ENCODE peak calls at places on chromosomes 11 and 22, in five cellular contexts. I is brain microvascular endothelial cell, Z is Peyer's patch, Y is adrenal gland, Q is colonic mucosa. K is an unnamed sample. For H3K36me3 and H3K27me3, the result is how much of the 10 kb centered on the place peaks cover.

GRCh38 chr11:86459682-86460460 is 85.2 kb downstream of the CCDC81 start:
- DNase-seq in I (peak), Z (no peak), Y (peak), Q (no peak), K (no peak)

GRCh38 chr11:94678236-94678635 is 89.9 kb upstream of the AMOTL1 start:
- DNase-seq in I (no peak), Z (no peak), Y (no peak), Q (no peak), K (no peak)

GRCh38 chr11:110973401-110973980 is 261.3 kb upstream of the ARHGAP20 start:
- DNase-seq in I (no peak), Z (no peak), Y (no peak), Q (no peak), K (no peak)

GRCh38 chr22:42770941-42771647 is 50.4 kb upstream of the A4GALT start:
- DNase-seq in I (no peak), Z (no peak), Y (no peak), Q (no peak), K (peak)

GRCh38 chr11:67542971-67543370 is 19.7 kb upstream of the CABP2 start:
- DNase-seq in I (no peak), Z (no peak), Y (no peak), Q (peak), K (peak)

GRCh38 chr22:22919041-22919440 is 31.4 kb downstream of the IGLL5 start:
- DNase-seq in I (no peak), Z (no peak), Y (no peak), Q (no peak), K (no peak)

GRCh38 chr11:94897330-94897768 is 76.0 kb downstream of the CWC15 start:
- DNase-seq in I (peak), Z (no peak), Y (peak), Q (peak), K (peak)

GRCh38 chr11:93570759-93571413 is 27.7 kb upstream of the SMCO4 start:
- DNase-seq in I (peak), Z (no peak), Y (peak), Q (peak), K (no peak)

GRCh38 chr11:80462211-80462610 is 1021.4 kb upstream of the TENM4 start:
- DNase-seq in I (peak), Z (no peak), Y (no peak), Q (no peak), K (no peak)

DNA sequence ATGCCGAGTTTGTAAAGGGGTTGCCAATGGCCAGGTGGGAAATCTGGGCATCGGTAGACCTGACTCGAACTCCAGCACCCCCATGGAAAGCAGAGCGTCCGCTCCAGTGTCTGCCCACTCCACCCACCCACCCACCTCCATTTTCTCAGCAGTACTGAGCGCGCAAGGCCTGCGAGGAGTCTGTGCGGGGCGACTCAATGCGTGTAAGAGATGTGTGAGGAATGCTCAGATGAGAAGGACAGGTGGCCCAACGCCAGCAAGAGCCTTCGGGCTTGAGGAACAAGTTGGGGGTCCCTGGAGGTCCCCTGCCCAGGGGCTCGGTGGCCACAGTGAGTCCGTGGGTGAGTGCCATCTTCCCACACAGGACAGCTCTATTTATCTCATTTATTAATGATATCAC is 50.6 kb downstream of the CERK start:
- DNase-seq in I (no peak), Z (no peak), Y (no peak), Q (no peak), K (no peak)
- H3K36me3 ChIP-seq in I (under half), Z (under half), Y (half or more), Q (under half), K (under half)

GRCh38 chr11:16926868-16927267 is 87.3 kb downstream of the PLEKHA7 start:
- DNase-seq in I (no peak), Z (no peak), Y (no peak), Q (no peak), K (no peak)

GRCh38 chr11:16924462-16924825 is 89.8 kb downstream of the PLEKHA7 start:
- DNase-seq in I (no peak), Z (no peak), Y (no peak), Q (peak), K (peak)

GRCh38 chr11:16924826-16925494 is 89.3 kb downstream of the PLEKHA7 start:
- DNase-seq in I (peak), Z (no peak), Y (peak), Q (peak), K (peak)

GRCh38 chr11:16925495-16926065 is 88.6 kb downstream of the PLEKHA7 start:
- DNase-seq in I (peak), Z (no peak), Y (peak), Q (peak), K (peak)

GRCh38 chr11:16923987-16924386 is 90.2 kb downstream of the PLEKHA7 start:
- DNase-seq in I (no peak), Z (no peak), Y (no peak), Q (peak), K (no peak)
- H3K27me3 ChIP-seq in I (half or more), Z (under half), Y (under half), Q (under half), K (under half)

DNA sequence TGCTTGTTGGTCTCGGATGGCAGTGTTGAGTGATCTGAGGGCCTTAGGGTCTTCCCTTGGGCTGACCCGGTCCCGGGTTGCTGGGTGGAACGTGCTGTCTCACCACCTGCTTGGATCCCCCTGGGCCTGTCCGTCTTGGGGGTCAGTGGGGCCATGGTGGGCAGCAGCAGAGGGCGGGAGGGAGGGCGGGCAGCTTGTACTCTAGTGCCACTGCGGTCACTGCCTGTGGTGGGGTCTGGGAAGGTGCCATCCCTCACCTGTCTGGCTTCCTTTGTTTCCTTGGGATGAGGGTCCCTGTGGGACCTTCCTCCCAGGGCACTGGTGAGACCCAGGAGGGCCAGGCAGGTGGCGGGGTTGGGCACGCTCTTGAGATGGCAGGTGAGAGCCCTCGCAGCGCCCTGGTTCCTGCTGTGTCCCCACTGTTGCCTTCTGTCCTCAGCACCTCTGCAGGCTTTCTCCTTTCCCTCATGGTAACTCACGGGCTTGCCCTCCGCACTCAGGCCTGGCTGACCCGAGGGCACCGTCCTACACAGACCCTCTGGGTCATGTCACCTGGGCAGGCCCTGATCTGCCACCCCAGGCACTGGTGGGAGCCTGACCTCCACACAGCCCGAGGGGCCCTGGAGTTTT is 34.2 kb downstream of the TBC1D22A start:
- DNase-seq in I (no peak), Z (peak), Y (peak), Q (no peak), K (no peak)
- H3K36me3 ChIP-seq in I (under half), Z (under half), Y (half or more), Q (under half), K (under half)

DNA sequence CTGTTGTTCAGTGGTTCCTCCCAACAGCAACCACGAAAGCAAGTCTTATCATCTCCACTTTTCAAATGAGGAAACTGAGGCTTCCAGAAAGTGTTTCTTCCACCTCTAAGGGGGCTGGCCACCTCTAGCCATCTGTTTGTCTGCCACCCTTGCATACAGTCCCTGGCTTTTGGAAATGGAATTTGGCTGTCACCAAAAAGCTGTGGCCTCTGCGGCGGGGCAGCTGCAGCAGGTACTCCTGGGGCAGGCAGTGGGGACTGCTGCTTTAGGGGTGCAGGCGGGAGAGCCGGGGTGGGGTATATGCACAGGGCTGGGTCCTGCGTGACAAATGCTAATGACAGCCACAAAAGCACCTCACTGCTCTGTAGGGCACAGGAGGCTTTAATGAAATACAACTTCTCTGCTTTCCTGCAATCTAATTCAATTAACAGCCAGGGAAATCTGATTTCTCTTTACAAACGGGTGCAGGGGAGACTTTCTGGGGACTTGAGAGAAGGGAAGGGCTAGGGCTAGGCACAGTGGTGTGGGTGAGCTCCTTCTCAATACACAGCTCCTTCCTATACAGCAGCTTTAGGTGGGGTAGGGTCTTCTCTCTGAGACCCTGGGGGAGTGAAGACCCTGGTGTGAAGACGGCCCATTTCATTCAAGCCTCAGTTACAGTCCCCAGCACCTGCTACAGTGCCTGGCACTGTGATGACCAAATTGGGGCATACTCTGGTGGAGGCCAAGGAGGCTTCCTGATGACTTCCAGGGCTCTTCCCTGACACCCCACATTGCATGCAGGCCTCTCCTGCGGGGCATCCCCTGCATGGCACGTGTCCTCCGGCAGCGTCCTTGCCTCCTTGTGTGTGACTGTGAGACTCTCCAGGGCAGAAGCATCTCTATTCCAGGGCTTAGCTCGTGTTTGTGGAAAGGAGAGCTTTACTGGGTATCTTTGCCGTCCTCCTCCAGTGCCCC is 161.6 kb downstream of the CEP164 start:
- DNase-seq in I (no peak), Z (no peak), Y (no peak), Q (no peak), K (no peak)
- H3K27me3 ChIP-seq in I (under half), Z (under half), Y (under half), Q (under half), K (under half)

GRCh38 chr11:68753300-68753699 is 2.0 kb upstream of the TESMIN start:
- DNase-seq in I (no peak), Z (no peak), Y (no peak), Q (no peak), K (no peak)

GRCh38 chr11:68759991-68760390 is 8.7 kb upstream of the TESMIN start:
- DNase-seq in I (no peak), Z (no peak), Y (no peak), Q (no peak), K (no peak)

GRCh38 chr11:68761801-68762200 is 10.5 kb upstream of the TESMIN start:
- DNase-seq in I (no peak), Z (no peak), Y (no peak), Q (no peak), K (no peak)

GRCh38 chr11:68756171-68756766 is 4.9 kb upstream of the TESMIN start:
- DNase-seq in I (no peak), Z (no peak), Y (no peak), Q (no peak), K (no peak)

GRCh38 chr11:68757711-68758110 is 6.4 kb upstream of the TESMIN start:
- DNase-seq in I (no peak), Z (no peak), Y (no peak), Q (no peak), K (no peak)
- H3K36me3 ChIP-seq in I (under half), Z (under half), Y (half or more), Q (under half), K (under half)

K was measured in H7.